ENCODE peak calls at places on chromosomes 16 and 17, in four cellular contexts. One of them, this sample, is unnamed.

GRCh38 chr17:57447357-57448019 is 191.2 kb downstream of the MSI2 start:
- DNase-seq in fibroblast of villous mesenchyme: no peak
- DNase-seq in endothelial cell: no peak
- DNase-seq in GM23338: no peak
- DNase-seq in this sample: no peak

GRCh38 chr16:89545831-89546574 is 14.5 kb upstream of the RPL13 start:
- DNase-seq in fibroblast of villous mesenchyme: no peak
- DNase-seq in endothelial cell: no peak
- DNase-seq in GM23338: no peak
- DNase-seq in this sample: no peak

GRCh38 chr17:79659376-79659775 is 48.5 kb upstream of the RBFOX3 start:
- DNase-seq in fibroblast of villous mesenchyme: no peak
- DNase-seq in endothelial cell: no peak
- DNase-seq in GM23338: no peak
- DNase-seq in this sample: no peak

GRCh38 chr16:79612207-79612606 is 11.7 kb upstream of the MAF start:
- DNase-seq in fibroblast of villous mesenchyme: peak
- DNase-seq in endothelial cell: no peak
- DNase-seq in GM23338: no peak
- DNase-seq in this sample: no peak

GRCh38 chr16:9297437-9298113 is 206.1 kb downstream of the HAPSTR1 start:
- DNase-seq in fibroblast of villous mesenchyme: no peak
- DNase-seq in endothelial cell: peak
- DNase-seq in GM23338: peak
- DNase-seq in this sample: peak

GRCh38 chr17:19003966-19004600 is 481 bp downstream of the FAM83G start:
- DNase-seq in fibroblast of villous mesenchyme: peak
- DNase-seq in endothelial cell: no peak
- DNase-seq in GM23338: peak
- DNase-seq in this sample: no peak

GRCh38 chr17:33115957-33116680 is 124.5 kb downstream of the SPACA3 start:
- DNase-seq in fibroblast of villous mesenchyme: no peak
- DNase-seq in endothelial cell: no peak
- DNase-seq in GM23338: no peak
- DNase-seq in this sample: no peak

GRCh38 chr16:84859681-84860080 is 39.9 kb downstream of the CRISPLD2 start:
- DNase-seq in fibroblast of villous mesenchyme: no peak
- DNase-seq in endothelial cell: no peak
- DNase-seq in GM23338: no peak
- DNase-seq in this sample: no peak

GRCh38 chr16:17275076-17275732 is 195.6 kb downstream of the XYLT1 start:
- DNase-seq in fibroblast of villous mesenchyme: no peak
- DNase-seq in endothelial cell: no peak
- DNase-seq in GM23338: no peak
- DNase-seq in this sample: no peak

GRCh38 chr16:31333686-31334649 is 21.0 kb upstream of the ITGAX start:
- DNase-seq in fibroblast of villous mesenchyme: peak
- DNase-seq in endothelial cell: no peak
- DNase-seq in GM23338: peak
- DNase-seq in this sample: no peak

GRCh38 chr16:83713597-83713996 is 94.2 kb upstream of the HSBP1 start:
- DNase-seq in fibroblast of villous mesenchyme: no peak
- DNase-seq in endothelial cell: no peak
- DNase-seq in GM23338: peak
- DNase-seq in this sample: no peak

GRCh38 chr16:47995354-47995753 is 160.4 kb downstream of the ABCC12 start:
- DNase-seq in fibroblast of villous mesenchyme: no peak
- DNase-seq in endothelial cell: no peak
- DNase-seq in GM23338: no peak
- DNase-seq in this sample: no peak

GRCh38 chr16:57531253-57531575 is 5.2 kb downstream of the CCDC102A start:
- DNase-seq in fibroblast of villous mesenchyme: no peak
- DNase-seq in endothelial cell: no peak
- DNase-seq in GM23338: no peak
- DNase-seq in this sample: no peak

GRCh38 chr17:82794781-82795505 is 43.1 kb downstream of the TBCD start:
- DNase-seq in fibroblast of villous mesenchyme: peak
- DNase-seq in endothelial cell: no peak
- DNase-seq in GM23338: no peak
- DNase-seq in this sample: no peak

GRCh38 chr17:18158022-18158600 is 25.5 kb upstream of the ALKBH5 start:
- DNase-seq in fibroblast of villous mesenchyme: peak
- DNase-seq in endothelial cell: peak
- DNase-seq in GM23338: peak
- DNase-seq in this sample: peak

GRCh38 chr17:18362509-18363020 is 785 bp downstream of the SHMT1 start:
- DNase-seq in fibroblast of villous mesenchyme: peak
- DNase-seq in endothelial cell: peak
- DNase-seq in GM23338: peak
- DNase-seq in this sample: no peak

GRCh38 chr16:53546988-53547391 is 44.0 kb upstream of the AKTIP start:
- DNase-seq in fibroblast of villous mesenchyme: no peak
- DNase-seq in endothelial cell: peak
- DNase-seq in GM23338: peak
- DNase-seq in this sample: no peak
- TF ChIP-seq CTCF in fibroblast of villous mesenchyme: no peak
- TF ChIP-seq CTCF in endothelial cell: peak
- TF ChIP-seq CTCF in GM23338: peak
- TF ChIP-seq CTCF in this sample: peak

DNA sequence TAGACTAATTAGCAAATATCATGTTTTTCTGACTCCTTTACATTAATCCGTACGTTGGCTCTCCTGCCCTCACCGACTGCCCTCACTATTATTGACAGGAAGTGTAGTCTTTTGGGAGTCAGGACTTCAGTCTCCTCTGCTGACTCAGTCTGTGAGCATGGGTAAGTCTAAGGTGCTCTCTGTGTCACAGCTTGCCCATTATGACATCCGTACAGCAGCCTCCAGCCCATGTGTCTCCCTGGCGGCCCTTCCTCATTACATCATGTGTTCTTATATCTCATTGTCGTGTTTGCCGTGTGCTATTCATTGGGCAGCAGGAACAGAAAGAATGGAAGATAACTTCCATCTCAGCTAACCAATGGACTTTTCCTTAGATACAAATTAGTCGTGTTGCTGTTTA is 77.5 kb downstream of the MRTFB start:
- DNase-seq in fibroblast of villous mesenchyme: no peak
- DNase-seq in endothelial cell: no peak
- DNase-seq in GM23338: no peak
- DNase-seq in this sample: no peak
- TF ChIP-seq CTCF in fibroblast of villous mesenchyme: no peak
- TF ChIP-seq CTCF in endothelial cell: no peak
- TF ChIP-seq CTCF in GM23338: no peak
- TF ChIP-seq CTCF in this sample: no peak

DNA sequence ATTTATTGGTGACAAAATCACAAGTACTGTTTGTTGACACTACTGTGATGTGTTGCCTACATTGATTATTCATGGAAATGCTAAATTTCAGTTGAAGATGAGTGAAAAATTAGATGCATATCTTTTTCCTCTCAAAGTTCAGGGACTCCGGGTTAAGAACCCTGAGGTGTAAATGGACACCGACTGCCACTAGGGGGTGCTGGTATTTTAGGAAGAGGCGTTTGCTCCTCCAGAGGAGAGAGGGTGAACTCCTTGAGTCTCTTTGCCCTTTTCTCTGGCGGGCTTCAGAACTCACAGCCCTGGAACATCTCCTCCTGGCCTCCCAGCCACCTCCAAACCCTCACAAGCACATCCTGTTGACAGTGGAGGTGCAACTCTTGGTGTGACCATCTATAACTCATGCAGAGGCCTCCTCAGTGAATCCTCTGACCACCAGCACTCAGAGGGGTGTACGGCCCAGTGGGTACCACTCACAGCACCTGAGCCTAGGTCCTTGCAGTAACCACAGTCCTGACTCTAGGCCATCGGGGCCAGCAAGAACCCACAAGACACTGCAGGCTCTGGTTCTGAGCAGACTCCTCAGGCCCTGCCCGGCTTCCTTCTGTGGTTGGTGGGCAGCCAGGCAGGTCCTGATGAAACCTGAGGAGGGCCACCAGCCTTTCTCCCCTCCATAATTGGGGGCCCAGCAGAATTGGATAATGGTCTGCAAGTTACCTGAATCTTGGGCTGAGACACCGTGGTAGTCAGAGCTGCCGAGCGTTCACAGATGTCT is 26.2 kb upstream of the PIK3R5 start:
- DNase-seq in fibroblast of villous mesenchyme: peak
- DNase-seq in endothelial cell: peak
- DNase-seq in GM23338: peak
- DNase-seq in this sample: peak
- TF ChIP-seq CTCF in fibroblast of villous mesenchyme: peak
- TF ChIP-seq CTCF in endothelial cell: peak
- TF ChIP-seq CTCF in GM23338: peak
- TF ChIP-seq CTCF in this sample: peak

GRCh38 chr16:87054856-87055255 is 262.3 kb downstream of the C16orf95 start:
- DNase-seq in fibroblast of villous mesenchyme: no peak
- DNase-seq in endothelial cell: no peak
- DNase-seq in GM23338: no peak
- DNase-seq in this sample: no peak

GRCh38 chr16:87051526-87052320 is 265.5 kb downstream of the C16orf95 start:
- DNase-seq in fibroblast of villous mesenchyme: no peak
- DNase-seq in endothelial cell: no peak
- DNase-seq in GM23338: no peak
- DNase-seq in this sample: peak

GRCh38 chr16:87052506-87052905 is 264.7 kb downstream of the C16orf95 start:
- DNase-seq in fibroblast of villous mesenchyme: no peak
- DNase-seq in endothelial cell: no peak
- DNase-seq in GM23338: no peak
- DNase-seq in this sample: no peak

GRCh38 chr16:87054154-87054553 is 263.0 kb downstream of the C16orf95 start:
- DNase-seq in fibroblast of villous mesenchyme: no peak
- DNase-seq in endothelial cell: no peak
- DNase-seq in GM23338: no peak
- DNase-seq in this sample: no peak

GRCh38 chr16:87053016-87053982 is 263.9 kb downstream of the C16orf95 start:
- DNase-seq in fibroblast of villous mesenchyme: no peak
- DNase-seq in endothelial cell: peak
- DNase-seq in GM23338: peak
- DNase-seq in this sample: peak
- TF ChIP-seq CTCF in fibroblast of villous mesenchyme: no peak
- TF ChIP-seq CTCF in endothelial cell: peak
- TF ChIP-seq CTCF in GM23338: peak
- TF ChIP-seq CTCF in this sample: peak

GRCh38 chr17:7309628-7310027 is 2.2 kb downstream of the EIF5A start:
- DNase-seq in fibroblast of villous mesenchyme: no peak
- DNase-seq in endothelial cell: no peak
- DNase-seq in GM23338: no peak
- DNase-seq in this sample: no peak

GRCh38 chr17:7306911-7307685 is at the start of gene EIF5A:
- DNase-seq in fibroblast of villous mesenchyme: peak
- DNase-seq in endothelial cell: peak
- DNase-seq in GM23338: peak
- DNase-seq in this sample: peak

GRCh38 chr17:7311110-7311698 is 3.8 kb downstream of the EIF5A start:
- DNase-seq in fibroblast of villous mesenchyme: no peak
- DNase-seq in endothelial cell: no peak
- DNase-seq in GM23338: no peak
- DNase-seq in this sample: no peak

GRCh38 chr17:7308625-7309433 is 1.4 kb downstream of the EIF5A start:
- DNase-seq in fibroblast of villous mesenchyme: peak
- DNase-seq in endothelial cell: peak
- DNase-seq in GM23338: peak
- DNase-seq in this sample: peak

DNA sequence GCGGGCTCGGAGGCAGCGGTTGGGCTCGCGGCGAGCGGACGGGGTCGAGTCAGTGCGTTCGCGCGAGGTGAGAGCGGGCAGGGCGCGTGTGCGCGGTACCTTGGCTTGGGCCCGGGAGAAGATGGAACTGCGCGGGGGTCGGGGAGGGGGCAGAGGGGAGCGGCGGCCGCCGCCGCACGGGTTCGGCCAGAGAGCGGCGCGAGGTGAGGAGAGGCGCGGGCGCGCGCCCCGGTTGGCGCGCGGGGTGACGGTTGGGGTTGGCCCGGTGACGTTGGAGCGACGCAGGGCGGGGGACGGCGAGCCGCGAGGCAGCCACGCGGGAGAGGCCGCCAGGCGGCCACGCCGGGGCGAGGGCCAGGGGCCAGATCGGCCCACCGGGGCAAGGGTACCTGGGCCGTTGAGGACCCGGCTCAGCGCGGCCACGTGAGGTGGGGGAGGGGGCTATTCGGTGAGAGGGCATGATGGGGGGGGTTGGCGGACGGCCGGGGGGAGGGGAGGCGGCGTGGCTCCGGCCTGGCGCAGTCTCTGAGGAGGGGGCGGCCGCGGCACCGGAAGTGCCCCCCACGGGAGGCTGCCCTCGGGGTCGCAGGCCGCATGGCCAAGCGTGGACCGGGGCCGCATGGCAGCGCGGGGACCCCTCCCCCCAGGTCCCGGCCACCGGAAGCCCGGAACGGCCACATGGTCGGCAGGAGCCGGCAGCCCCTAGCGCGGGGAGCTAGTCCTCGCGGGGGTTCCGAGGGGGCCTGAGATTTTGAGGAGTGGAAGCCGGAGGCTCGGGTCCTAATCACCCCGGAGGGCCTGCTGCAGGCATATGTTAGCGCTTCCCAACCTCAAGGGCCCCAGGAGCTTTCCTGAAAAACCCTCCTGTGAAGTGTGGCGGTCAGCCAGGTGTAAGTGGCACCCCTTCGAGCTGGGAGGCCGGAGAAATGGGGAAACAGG is 527 bp downstream of the EIF5A start:
- DNase-seq in fibroblast of villous mesenchyme: peak
- DNase-seq in endothelial cell: peak
- DNase-seq in GM23338: peak
- DNase-seq in this sample: peak
- TF ChIP-seq CTCF in fibroblast of villous mesenchyme: no peak
- TF ChIP-seq CTCF in endothelial cell: no peak
- TF ChIP-seq CTCF in GM23338: no peak
- TF ChIP-seq CTCF in this sample: no peak

This sample was measured in glutamatergic neuron.